ENCODE peak calls at places on chromosome 12, in eight cellular contexts. W is left ventricle myocardium inferior, G is lower lobe of right lung, S is uterus, R is colonic mucosa, A is psoas muscle, E is mammary epithelial cell, X is upper lobe of right lung. J is an unnamed sample.

GRCh38 chr12:95955549-95956159 is 12.5 kb downstream of the AMDHD1 start:
- DNase-seq in W (no peak), G (no peak), S (no peak), R (no peak), A (no peak), E (no peak), X (no peak), J (no peak)

GRCh38 chr12:117643971-117644370 is 282.5 kb upstream of the NOS1 start:
- DNase-seq in W (no peak), G (no peak), S (no peak), R (no peak), A (no peak), E (no peak), X (no peak), J (no peak)

GRCh38 chr12:46523446-46523845 is 150.9 kb upstream of the SLC38A2 start:
- DNase-seq in W (no peak), G (no peak), S (peak), R (no peak), A (no peak), E (no peak), X (no peak), J (no peak)

GRCh38 chr12:102960766-102961487 is 3.5 kb downstream of the ASCL1 start:
- DNase-seq in W (no peak), G (no peak), S (no peak), R (no peak), A (no peak), E (no peak), X (no peak), J (no peak)

GRCh38 chr12:118850244-118850825 is 131.0 kb upstream of the SRRM4 start:
- DNase-seq in W (no peak), G (peak), S (no peak), R (no peak), A (no peak), E (no peak), X (no peak), J (no peak)

GRCh38 chr12:34397591-34398365 is 375.5 kb downstream of the ALG10 start:
- DNase-seq in W (peak), G (peak), S (no peak), R (peak), A (peak), E (no peak), X (peak), J (no peak)

GRCh38 chr12:28539691-28540323 is 349.6 kb downstream of the CCDC91 start:
- DNase-seq in W (no peak), G (no peak), S (no peak), R (no peak), A (no peak), E (no peak), X (no peak), J (no peak)

GRCh38 chr12:97047361-97047760 is 140.3 kb downstream of the NEDD1 start:
- DNase-seq in W (no peak), G (no peak), S (no peak), R (no peak), A (no peak), E (no peak), X (no peak), J (no peak)

GRCh38 chr12:12398026-12398859 is 41.4 kb downstream of the BORCS5 start:
- DNase-seq in W (peak), G (no peak), S (peak), R (no peak), A (peak), E (peak), X (peak), J (peak)

DNA sequence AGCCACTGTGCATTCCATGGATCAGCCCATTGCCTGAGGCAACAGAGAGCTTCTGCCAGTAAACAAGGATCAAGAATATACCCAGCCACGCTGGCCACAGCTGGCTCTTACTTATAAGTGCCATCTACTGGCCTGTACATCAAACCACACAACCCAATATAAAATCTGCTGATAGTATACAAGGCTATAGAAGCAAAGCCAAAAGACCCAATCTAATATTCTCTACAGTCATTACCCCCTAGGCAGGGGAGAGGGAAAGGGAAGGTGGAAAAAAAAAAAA is 4.4 kb upstream of the FAM186B start:
- DNase-seq in W (no peak), G (no peak), S (no peak), R (no peak), A (no peak), E (peak), X (no peak), J (no peak)
- TF ChIP-seq CTCF in W (no peak), G (no peak), S (no peak), R (no peak), A (no peak), E (peak), X (no peak), J (no peak)

DNA sequence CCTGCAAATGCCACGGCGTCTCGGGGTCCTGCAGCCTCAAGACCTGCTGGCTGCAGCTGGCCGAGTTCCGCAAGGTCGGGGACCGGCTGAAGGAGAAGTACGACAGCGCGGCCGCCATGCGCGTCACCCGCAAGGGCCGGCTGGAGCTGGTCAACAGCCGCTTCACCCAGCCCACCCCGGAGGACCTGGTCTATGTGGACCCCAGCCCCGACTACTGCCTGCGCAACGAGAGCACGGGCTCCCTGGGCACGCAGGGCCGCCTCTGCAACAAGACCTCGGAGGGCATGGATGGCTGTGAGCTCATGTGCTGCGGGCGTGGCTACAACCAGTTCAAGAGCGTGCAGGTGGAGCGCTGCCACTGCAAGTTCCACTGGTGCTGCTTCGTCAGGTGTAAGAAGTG is 16.8 kb downstream of the WNT5B start:
- DNase-seq in W (no peak), G (no peak), S (no peak), R (no peak), A (no peak), E (no peak), X (no peak), J (no peak)
- H3K27ac ChIP-seq in W (no peak), G (no peak), S (no peak), R (no peak), A (no peak), E (no peak), X (no peak), J (no peak)

GRCh38 chr12:112486361-112486760 is 67.6 kb downstream of the PTPN11 start:
- DNase-seq in W (no peak), G (no peak), S (no peak), R (no peak), A (no peak), E (no peak), X (no peak), J (no peak)
- TF ChIP-seq CTCF in W (no peak), G (no peak), S (no peak), R (no peak), A (no peak), E (no peak), X (no peak), J (no peak)

DNA sequence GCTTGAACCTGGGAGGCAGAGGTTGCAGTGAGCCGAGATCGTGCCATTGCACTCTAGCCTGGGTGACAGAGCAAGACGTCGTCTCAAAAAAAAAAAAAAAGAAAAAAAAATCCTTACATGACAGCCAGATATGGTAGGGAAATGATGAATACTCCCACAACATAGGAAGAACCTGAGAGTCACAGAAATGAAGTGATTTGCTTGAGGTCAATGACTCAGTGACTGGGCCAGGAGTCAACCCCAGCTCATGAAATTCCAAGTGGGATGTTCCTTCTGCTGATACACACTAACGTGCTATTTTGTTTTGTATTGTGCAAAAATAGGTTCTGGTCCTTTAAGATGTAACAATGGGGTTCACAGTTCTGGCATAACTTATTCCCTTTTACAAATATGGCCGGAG is 9.0 kb downstream of the RHOF start:
- DNase-seq in W (no peak), G (no peak), S (peak), R (no peak), A (no peak), E (peak), X (no peak), J (peak)
- H3K27ac ChIP-seq in W (no peak), G (no peak), S (peak), R (no peak), A (peak), E (peak), X (no peak), J (peak)

GRCh38 chr12:130214686-130215370 is 52.6 kb downstream of the FZD10 start:
- DNase-seq in W (no peak), G (no peak), S (no peak), R (no peak), A (no peak), E (no peak), X (no peak), J (peak)
- TF ChIP-seq CTCF in W (no peak), G (no peak), S (no peak), R (no peak), A (no peak), E (no peak), X (no peak), J (no peak)

GRCh38 chr12:108099778-108100177 is 29.3 kb upstream of the WSCD2 start:
- DNase-seq in W (no peak), G (no peak), S (no peak), R (no peak), A (no peak), E (no peak), X (no peak), J (no peak)
- H3K27ac ChIP-seq in W (no peak), G (no peak), S (no peak), R (no peak), A (no peak), E (no peak), X (no peak), J (no peak)